ENCODE peak calls at places on chromosomes 13 and 19, in seven cellular contexts. X is naive thymus-derived CD4-positive, alpha-beta T cell; J is T-helper 17 cell; U is activated CD8-positive, alpha-beta T cell treated with anti-CD3 and anti-CD28 coated beads, Interleukin-2, amount 10 ng/mL, durations not matched to agents 7 days and 5 days; V is T-cell; F is effector memory CD8-positive, alpha-beta T cell; E is WTC11. T is an unnamed sample.

GRCh38 chr13:111474136-111475002 is 153.9 kb downstream of the TEX29 start:
- ATAC-seq in X (no peak), J (no peak), U (no peak), V (no peak), F (no peak), E (peak), T (no peak)

GRCh38 chr19:4976412-4977298 is 7.7 kb downstream of the KDM4B start:
- ATAC-seq in X (peak), J (peak), U (no peak), V (no peak), F (peak), E (peak), T (no peak)

GRCh38 chr13:26324867-26325266 is 70.9 kb downstream of the CDK8 start:
- ATAC-seq in X (no peak), J (no peak), U (no peak), V (no peak), F (no peak), E (no peak), T (no peak)

GRCh38 chr13:23776698-23777570 is 112.3 kb downstream of the MIPEP start:
- ATAC-seq in X (no peak), J (peak), U (no peak), V (no peak), F (peak), E (no peak), T (peak)

GRCh38 chr13:92767468-92767867 is 459.1 kb upstream of the GPC6 start:
- ATAC-seq in X (no peak), J (no peak), U (no peak), V (no peak), F (no peak), E (no peak), T (no peak)

GRCh38 chr19:5947435-5947834 is 30.5 kb downstream of the RANBP3 start:
- ATAC-seq in X (peak), J (no peak), U (no peak), V (no peak), F (no peak), E (no peak), T (no peak)

GRCh38 chr19:42255766-42256750 is 1.1 kb upstream of the ERF start:
- ATAC-seq in X (no peak), J (no peak), U (no peak), V (no peak), F (no peak), E (peak), T (no peak)

GRCh38 chr13:113875829-113876228 is 12.0 kb upstream of the GAS6 start:
- ATAC-seq in X (peak), J (peak), U (no peak), V (no peak), F (peak), E (no peak), T (peak)

GRCh38 chr13:62706035-62706434 is 1290.4 kb upstream of the PCDH20 start:
- ATAC-seq in X (no peak), J (no peak), U (no peak), V (no peak), F (no peak), E (no peak), T (no peak)

GRCh38 chr13:48244159-48244558 is 11.2 kb downstream of the ITM2B start:
- ATAC-seq in X (no peak), J (no peak), U (no peak), V (no peak), F (no peak), E (no peak), T (no peak)

GRCh38 chr19:7994114-7994513 is 11.3 kb downstream of the ELAVL1 start:
- ATAC-seq in X (no peak), J (no peak), U (no peak), V (no peak), F (no peak), E (peak), T (no peak)

GRCh38 chr13:67001363-67001762 is 228.8 kb downstream of the PCDH9 start:
- ATAC-seq in X (no peak), J (no peak), U (no peak), V (no peak), F (no peak), E (peak), T (no peak)

GRCh38 chr13:51638497-51638871 is 54.2 kb downstream of the WDFY2 start:
- ATAC-seq in X (no peak), J (no peak), U (no peak), V (no peak), F (no peak), E (no peak), T (no peak)

GRCh38 chr19:56554272-56554869 is 12.9 kb upstream of the ZNF470 start:
- ATAC-seq in X (no peak), J (no peak), U (no peak), V (no peak), F (no peak), E (no peak), T (no peak)

GRCh38 chr13:73772449-73773186 is 361.6 kb downstream of the KLF12 start:
- ATAC-seq in X (no peak), J (no peak), U (no peak), V (peak), F (no peak), E (no peak), T (no peak)

GRCh38 chr19:5250127-5250659 is 90.4 kb downstream of the PTPRS start:
- ATAC-seq in X (no peak), J (no peak), U (no peak), V (no peak), F (no peak), E (no peak), T (no peak)

GRCh38 chr19:33302974-33303790 is 848 bp upstream of the CEBPA start:
- ATAC-seq in X (peak), J (peak), U (peak), V (peak), F (peak), E (peak), T (peak)

GRCh38 chr19:4123615-4124568 is at the start of gene MAP2K2:
- ATAC-seq in X (peak), J (peak), U (peak), V (peak), F (peak), E (peak), T (peak)

GRCh38 chr13:95822303-95822702 is 145.4 kb downstream of the DNAJC3 start:
- ATAC-seq in X (no peak), J (no peak), U (no peak), V (no peak), F (no peak), E (no peak), T (no peak)

GRCh38 chr13:44797685-44798084 is 191.6 kb downstream of the NUFIP1 start:
- ATAC-seq in X (no peak), J (no peak), U (no peak), V (no peak), F (no peak), E (no peak), T (no peak)

GRCh38 chr13:22009500-22009899 is 338.6 kb downstream of the FGF9 start:
- ATAC-seq in X (peak), J (no peak), U (no peak), V (no peak), F (peak), E (no peak), T (no peak)

GRCh38 chr13:42328672-42329071 is 56.7 kb downstream of the AKAP11 start:
- ATAC-seq in X (no peak), J (no peak), U (peak), V (no peak), F (no peak), E (no peak), T (peak)

GRCh38 chr19:3982701-3983541 is 2.3 kb downstream of the EEF2 start:
- ATAC-seq in X (no peak), J (no peak), U (no peak), V (no peak), F (no peak), E (no peak), T (no peak)

GRCh38 chr19:45962021-45962420 is 11.6 kb downstream of the NOVA2 start:
- ATAC-seq in X (no peak), J (no peak), U (no peak), V (no peak), F (no peak), E (no peak), T (no peak)

GRCh38 chr13:60327551-60327950 is 69.5 kb upstream of the TDRD3 start:
- ATAC-seq in X (no peak), J (no peak), U (no peak), V (no peak), F (no peak), E (no peak), T (no peak)

GRCh38 chr13:108947551-108948030 is 318.2 kb downstream of the MYO16 start:
- ATAC-seq in X (no peak), J (no peak), U (no peak), V (no peak), F (no peak), E (no peak), T (no peak)

GRCh38 chr13:52022355-52022754 is 2.1 kb upstream of the UTP14C start:
- ATAC-seq in X (no peak), J (no peak), U (no peak), V (no peak), F (no peak), E (no peak), T (no peak)

GRCh38 chr19:41755328-41755913 is at the start of gene CEACAM6:
- ATAC-seq in X (no peak), J (no peak), U (no peak), V (no peak), F (no peak), E (peak), T (no peak)

GRCh38 chr13:60150538-60150937 is 13.2 kb downstream of the DIAPH3 start:
- ATAC-seq in X (no peak), J (no peak), U (no peak), V (no peak), F (no peak), E (no peak), T (no peak)

GRCh38 chr19:11096210-11096841 is 7.1 kb downstream of the LDLR start:
- ATAC-seq in X (peak), J (no peak), U (peak), V (peak), F (peak), E (no peak), T (peak)

GRCh38 chr19:45322744-45323281 is at the start of gene CKM:
- ATAC-seq in X (no peak), J (no peak), U (no peak), V (no peak), F (no peak), E (no peak), T (no peak)

GRCh38 chr19:13876834-13877233 is at the start of gene NANOS3:
- ATAC-seq in X (no peak), J (no peak), U (no peak), V (no peak), F (no peak), E (no peak), T (no peak)

GRCh38 chr19:58046856-58047255 is 12.2 kb upstream of the ZNF135 start:
- ATAC-seq in X (no peak), J (no peak), U (no peak), V (no peak), F (no peak), E (no peak), T (no peak)

GRCh38 chr13:40651866-40652587 is 14.4 kb downstream of the FOXO1 start:
- ATAC-seq in X (no peak), J (no peak), U (no peak), V (no peak), F (no peak), E (peak), T (peak)

GRCh38 chr19:45349126-45349415 is 8.5 kb downstream of the KLC3 start:
- ATAC-seq in X (no peak), J (no peak), U (no peak), V (no peak), F (no peak), E (no peak), T (no peak)

GRCh38 chr13:94210826-94211225 is 268.7 kb downstream of the DCT start:
- ATAC-seq in X (no peak), J (no peak), U (no peak), V (no peak), F (no peak), E (no peak), T (no peak)

GRCh38 chr13:44796597-44797517 is 192.4 kb downstream of the NUFIP1 start:
- ATAC-seq in X (no peak), J (no peak), U (no peak), V (no peak), F (no peak), E (no peak), T (no peak)

GRCh38 chr13:89401209-89401810 is 1730.1 kb downstream of the SLITRK5 start:
- ATAC-seq in X (no peak), J (no peak), U (no peak), V (no peak), F (no peak), E (no peak), T (no peak)

GRCh38 chr13:98187155-98187726 is 10.2 kb upstream of the RNF113B start:
- ATAC-seq in X (no peak), J (no peak), U (no peak), V (no peak), F (no peak), E (no peak), T (no peak)

T was measured in stimulated activated memory B cell treated with anti-CD40 and anti-IgM and Interleukin-4, amounts not matched to agents 10 μg/mL and 1 μg/mL and 100 μg/mL, for 72 hours.